ENCODE peak calls at places on chromosomes 7 and 10, in ten cellular contexts. One of them, this sample, is unnamed.

GRCh38 chr10:124916098-124916584 is 25.8 kb upstream of the ZRANB1 start:
- DNase-seq in activated CD4-positive, alpha-beta T cell treated with anti-CD3 and anti-CD28 coated beads, Interleukin-2, amount 10 ng/mL, durations not matched to agents 7 days and 5 days: no peak
- DNase-seq in psoas muscle: no peak
- DNase-seq in IMR-90: peak; percentile 27
- DNase-seq in M059J: peak; percentile 9
- DNase-seq in left colon: no peak
- DNase-seq in stimulated activated CD4-positive, alpha-beta T cell treated with anti-CD3 and anti-CD28 coated beads, Interleukin-4, amount 100 ng/mL, for 24 hours: no peak
- DNase-seq in amniotic stem cell: no peak
- DNase-seq in anterior cingulate cortex: no peak
- DNase-seq in B cell: no peak
- DNase-seq in this sample: no peak

GRCh38 chr10:10270071-10270470 is 747.6 kb upstream of the CELF2 start:
- DNase-seq in activated CD4-positive, alpha-beta T cell treated with anti-CD3 and anti-CD28 coated beads, Interleukin-2, amount 10 ng/mL, durations not matched to agents 7 days and 5 days: no peak
- DNase-seq in psoas muscle: no peak
- DNase-seq in IMR-90: no peak
- DNase-seq in M059J: no peak
- DNase-seq in left colon: no peak
- DNase-seq in stimulated activated CD4-positive, alpha-beta T cell treated with anti-CD3 and anti-CD28 coated beads, Interleukin-4, amount 100 ng/mL, for 24 hours: no peak
- DNase-seq in amniotic stem cell: no peak
- DNase-seq in anterior cingulate cortex: no peak
- DNase-seq in B cell: no peak
- DNase-seq in this sample: no peak

GRCh38 chr10:102420443-102420809 is 210 bp upstream of the FBXL15 start:
- DNase-seq in activated CD4-positive, alpha-beta T cell treated with anti-CD3 and anti-CD28 coated beads, Interleukin-2, amount 10 ng/mL, durations not matched to agents 7 days and 5 days: peak; percentile 81
- DNase-seq in psoas muscle: no peak
- DNase-seq in IMR-90: no peak
- DNase-seq in M059J: no peak
- DNase-seq in left colon: no peak
- DNase-seq in stimulated activated CD4-positive, alpha-beta T cell treated with anti-CD3 and anti-CD28 coated beads, Interleukin-4, amount 100 ng/mL, for 24 hours: no peak
- DNase-seq in amniotic stem cell: no peak
- DNase-seq in anterior cingulate cortex: no peak
- DNase-seq in B cell: no peak
- DNase-seq in this sample: no peak

GRCh38 chr7:139915864-139916716 is 87.0 kb downstream of the TBXAS1 start:
- DNase-seq in activated CD4-positive, alpha-beta T cell treated with anti-CD3 and anti-CD28 coated beads, Interleukin-2, amount 10 ng/mL, durations not matched to agents 7 days and 5 days: peak; percentile 61
- DNase-seq in psoas muscle: peak; percentile 63
- DNase-seq in IMR-90: peak; percentile 99
- DNase-seq in M059J: peak; percentile 99
- DNase-seq in left colon: peak; percentile 59
- DNase-seq in stimulated activated CD4-positive, alpha-beta T cell treated with anti-CD3 and anti-CD28 coated beads, Interleukin-4, amount 100 ng/mL, for 24 hours: peak; percentile 76
- DNase-seq in amniotic stem cell: peak; percentile 94
- DNase-seq in anterior cingulate cortex: no peak
- DNase-seq in B cell: peak; percentile 21
- DNase-seq in this sample: peak; percentile 83

GRCh38 chr7:134075799-134076198 is 51.3 kb upstream of the LRGUK start:
- DNase-seq in activated CD4-positive, alpha-beta T cell treated with anti-CD3 and anti-CD28 coated beads, Interleukin-2, amount 10 ng/mL, durations not matched to agents 7 days and 5 days: no peak
- DNase-seq in psoas muscle: no peak
- DNase-seq in IMR-90: no peak
- DNase-seq in M059J: no peak
- DNase-seq in left colon: no peak
- DNase-seq in stimulated activated CD4-positive, alpha-beta T cell treated with anti-CD3 and anti-CD28 coated beads, Interleukin-4, amount 100 ng/mL, for 24 hours: no peak
- DNase-seq in amniotic stem cell: no peak
- DNase-seq in anterior cingulate cortex: no peak
- DNase-seq in B cell: no peak
- DNase-seq in this sample: no peak

GRCh38 chr10:30184397-30185033 is 125.1 kb upstream of the JCAD start:
- DNase-seq in activated CD4-positive, alpha-beta T cell treated with anti-CD3 and anti-CD28 coated beads, Interleukin-2, amount 10 ng/mL, durations not matched to agents 7 days and 5 days: no peak
- DNase-seq in psoas muscle: no peak
- DNase-seq in IMR-90: peak; percentile 23
- DNase-seq in M059J: no peak
- DNase-seq in left colon: no peak
- DNase-seq in stimulated activated CD4-positive, alpha-beta T cell treated with anti-CD3 and anti-CD28 coated beads, Interleukin-4, amount 100 ng/mL, for 24 hours: no peak
- DNase-seq in amniotic stem cell: no peak
- DNase-seq in anterior cingulate cortex: no peak
- DNase-seq in B cell: no peak
- DNase-seq in this sample: no peak

GRCh38 chr7:82141427-82141826 is 302.1 kb downstream of the CACNA2D1 start:
- DNase-seq in activated CD4-positive, alpha-beta T cell treated with anti-CD3 and anti-CD28 coated beads, Interleukin-2, amount 10 ng/mL, durations not matched to agents 7 days and 5 days: no peak
- DNase-seq in psoas muscle: no peak
- DNase-seq in IMR-90: peak; percentile 70
- DNase-seq in M059J: peak; percentile 24
- DNase-seq in left colon: no peak
- DNase-seq in stimulated activated CD4-positive, alpha-beta T cell treated with anti-CD3 and anti-CD28 coated beads, Interleukin-4, amount 100 ng/mL, for 24 hours: no peak
- DNase-seq in amniotic stem cell: no peak
- DNase-seq in anterior cingulate cortex: no peak
- DNase-seq in B cell: no peak
- DNase-seq in this sample: no peak

GRCh38 chr10:132551093-132551807 is 13.7 kb downstream of the INPP5A start:
- DNase-seq in activated CD4-positive, alpha-beta T cell treated with anti-CD3 and anti-CD28 coated beads, Interleukin-2, amount 10 ng/mL, durations not matched to agents 7 days and 5 days: peak; percentile 49
- DNase-seq in psoas muscle: no peak
- DNase-seq in IMR-90: no peak
- DNase-seq in M059J: no peak
- DNase-seq in left colon: peak; percentile 23
- DNase-seq in stimulated activated CD4-positive, alpha-beta T cell treated with anti-CD3 and anti-CD28 coated beads, Interleukin-4, amount 100 ng/mL, for 24 hours: no peak
- DNase-seq in amniotic stem cell: no peak
- DNase-seq in anterior cingulate cortex: no peak
- DNase-seq in B cell: peak; percentile 56
- DNase-seq in this sample: no peak

GRCh38 chr7:101553018-101553770 is 75.9 kb downstream of the MYL10 start:
- DNase-seq in activated CD4-positive, alpha-beta T cell treated with anti-CD3 and anti-CD28 coated beads, Interleukin-2, amount 10 ng/mL, durations not matched to agents 7 days and 5 days: no peak
- DNase-seq in psoas muscle: peak; percentile 30
- DNase-seq in IMR-90: no peak
- DNase-seq in M059J: no peak
- DNase-seq in left colon: no peak
- DNase-seq in stimulated activated CD4-positive, alpha-beta T cell treated with anti-CD3 and anti-CD28 coated beads, Interleukin-4, amount 100 ng/mL, for 24 hours: no peak
- DNase-seq in amniotic stem cell: no peak
- DNase-seq in anterior cingulate cortex: no peak
- DNase-seq in B cell: no peak
- DNase-seq in this sample: no peak

GRCh38 chr10:127313996-127314700 is 117.8 kb upstream of the INSYN2A start:
- DNase-seq in activated CD4-positive, alpha-beta T cell treated with anti-CD3 and anti-CD28 coated beads, Interleukin-2, amount 10 ng/mL, durations not matched to agents 7 days and 5 days: no peak
- DNase-seq in psoas muscle: no peak
- DNase-seq in IMR-90: no peak
- DNase-seq in M059J: no peak
- DNase-seq in left colon: no peak
- DNase-seq in stimulated activated CD4-positive, alpha-beta T cell treated with anti-CD3 and anti-CD28 coated beads, Interleukin-4, amount 100 ng/mL, for 24 hours: no peak
- DNase-seq in amniotic stem cell: no peak
- DNase-seq in anterior cingulate cortex: peak; percentile 13
- DNase-seq in B cell: no peak
- DNase-seq in this sample: no peak

GRCh38 chr10:27285093-27285492 is 44.5 kb upstream of the ACBD5 start:
- DNase-seq in activated CD4-positive, alpha-beta T cell treated with anti-CD3 and anti-CD28 coated beads, Interleukin-2, amount 10 ng/mL, durations not matched to agents 7 days and 5 days: peak; percentile 47
- DNase-seq in psoas muscle: no peak
- DNase-seq in IMR-90: peak; percentile 2
- DNase-seq in M059J: peak; percentile 5
- DNase-seq in left colon: no peak
- DNase-seq in stimulated activated CD4-positive, alpha-beta T cell treated with anti-CD3 and anti-CD28 coated beads, Interleukin-4, amount 100 ng/mL, for 24 hours: peak; percentile 36
- DNase-seq in amniotic stem cell: no peak
- DNase-seq in anterior cingulate cortex: no peak
- DNase-seq in B cell: no peak
- DNase-seq in this sample: no peak

GRCh38 chr7:74655785-74656420 is 1.6 kb upstream of the GTF2I start:
- DNase-seq in activated CD4-positive, alpha-beta T cell treated with anti-CD3 and anti-CD28 coated beads, Interleukin-2, amount 10 ng/mL, durations not matched to agents 7 days and 5 days: no peak
- DNase-seq in psoas muscle: no peak
- DNase-seq in IMR-90: no peak
- DNase-seq in M059J: no peak
- DNase-seq in left colon: no peak
- DNase-seq in stimulated activated CD4-positive, alpha-beta T cell treated with anti-CD3 and anti-CD28 coated beads, Interleukin-4, amount 100 ng/mL, for 24 hours: no peak
- DNase-seq in amniotic stem cell: no peak
- DNase-seq in anterior cingulate cortex: no peak
- DNase-seq in B cell: no peak
- DNase-seq in this sample: no peak

GRCh38 chr7:17239683-17240521 is 58.5 kb upstream of the AHR start:
- DNase-seq in activated CD4-positive, alpha-beta T cell treated with anti-CD3 and anti-CD28 coated beads, Interleukin-2, amount 10 ng/mL, durations not matched to agents 7 days and 5 days: no peak
- DNase-seq in psoas muscle: no peak
- DNase-seq in IMR-90: peak; percentile 75
- DNase-seq in M059J: peak; percentile 77
- DNase-seq in left colon: no peak
- DNase-seq in stimulated activated CD4-positive, alpha-beta T cell treated with anti-CD3 and anti-CD28 coated beads, Interleukin-4, amount 100 ng/mL, for 24 hours: no peak
- DNase-seq in amniotic stem cell: no peak
- DNase-seq in anterior cingulate cortex: no peak
- DNase-seq in B cell: no peak
- DNase-seq in this sample: no peak

GRCh38 chr10:89793649-89794254 is 92.4 kb downstream of the KIF20B start:
- DNase-seq in activated CD4-positive, alpha-beta T cell treated with anti-CD3 and anti-CD28 coated beads, Interleukin-2, amount 10 ng/mL, durations not matched to agents 7 days and 5 days: peak; percentile 54
- DNase-seq in psoas muscle: no peak
- DNase-seq in IMR-90: peak; percentile 74
- DNase-seq in M059J: peak; percentile 78
- DNase-seq in left colon: no peak
- DNase-seq in stimulated activated CD4-positive, alpha-beta T cell treated with anti-CD3 and anti-CD28 coated beads, Interleukin-4, amount 100 ng/mL, for 24 hours: peak; percentile 40
- DNase-seq in amniotic stem cell: peak; percentile 42
- DNase-seq in anterior cingulate cortex: peak; percentile 1
- DNase-seq in B cell: peak; percentile 55
- DNase-seq in this sample: peak; percentile 19

GRCh38 chr7:134083766-134084487 is 43.2 kb upstream of the LRGUK start:
- DNase-seq in activated CD4-positive, alpha-beta T cell treated with anti-CD3 and anti-CD28 coated beads, Interleukin-2, amount 10 ng/mL, durations not matched to agents 7 days and 5 days: no peak
- DNase-seq in psoas muscle: no peak
- DNase-seq in IMR-90: peak; percentile 16
- DNase-seq in M059J: peak; percentile 70
- DNase-seq in left colon: no peak
- DNase-seq in stimulated activated CD4-positive, alpha-beta T cell treated with anti-CD3 and anti-CD28 coated beads, Interleukin-4, amount 100 ng/mL, for 24 hours: no peak
- DNase-seq in amniotic stem cell: no peak
- DNase-seq in anterior cingulate cortex: no peak
- DNase-seq in B cell: no peak
- DNase-seq in this sample: no peak

GRCh38 chr10:19977097-19977521 is 160.9 kb downstream of the PLXDC2 start:
- DNase-seq in activated CD4-positive, alpha-beta T cell treated with anti-CD3 and anti-CD28 coated beads, Interleukin-2, amount 10 ng/mL, durations not matched to agents 7 days and 5 days: no peak
- DNase-seq in psoas muscle: no peak
- DNase-seq in IMR-90: peak; percentile 46
- DNase-seq in M059J: no peak
- DNase-seq in left colon: no peak
- DNase-seq in stimulated activated CD4-positive, alpha-beta T cell treated with anti-CD3 and anti-CD28 coated beads, Interleukin-4, amount 100 ng/mL, for 24 hours: no peak
- DNase-seq in amniotic stem cell: no peak
- DNase-seq in anterior cingulate cortex: no peak
- DNase-seq in B cell: no peak
- DNase-seq in this sample: no peak